ENCODE peak calls at places on chromosomes 7 and 10, in five cellular contexts. Q is tibial nerve, C is endothelial cell of umbilical vein, T is right cardiac atrium, W is heart right ventricle. P is an unnamed sample.

GRCh38 chr7:70703785-70704184 is 428.2 kb upstream of the GALNT17 start:
- DNase-seq in Q (no peak), C (no peak), T (no peak), W (no peak), P (no peak)

GRCh38 chr10:15237351-15237750 is 68.9 kb upstream of the NMT2 start:
- DNase-seq in Q (peak; percentile 12), C (peak; percentile 42), T (peak; percentile 68), W (peak; percentile 15), P (peak; percentile 76)

GRCh38 chr7:128893251-128894100 is 17.0 kb downstream of the KCP start:
- DNase-seq in Q (no peak), C (no peak), T (peak; percentile 12), W (no peak), P (no peak)

GRCh38 chr7:50349963-50350944 is 45.7 kb downstream of the IKZF1 start:
- DNase-seq in Q (no peak), C (no peak), T (no peak), W (no peak), P (no peak)

GRCh38 chr7:142918901-142919300 is 14.6 kb downstream of the TRPV5 start:
- DNase-seq in Q (no peak), C (no peak), T (no peak), W (no peak), P (no peak)

GRCh38 chr10:105269011-105269410 is 627.9 kb downstream of the SORCS3 start:
- DNase-seq in Q (no peak), C (no peak), T (no peak), W (no peak), P (no peak)

GRCh38 chr7:105178177-105178576 is 164.2 kb downstream of the KMT2E start:
- DNase-seq in Q (no peak), C (peak; percentile 26), T (no peak), W (no peak), P (no peak)

GRCh38 chr10:21724020-21724589 is 190.1 kb downstream of the MLLT10 start:
- DNase-seq in Q (no peak), C (no peak), T (no peak), W (no peak), P (no peak)

GRCh38 chr7:100398239-100398638 is 25.0 kb downstream of the PILRA start:
- DNase-seq in Q (no peak), C (no peak), T (no peak), W (no peak), P (no peak)

GRCh38 chr10:21318768-21319167 is 206.7 kb downstream of the SKIDA1 start:
- DNase-seq in Q (peak; percentile 28), C (no peak), T (peak; percentile 25), W (peak; percentile 46), P (no peak)

GRCh38 chr10:10872035-10872673 is 145.5 kb upstream of the CELF2 start:
- DNase-seq in Q (peak; percentile 34), C (peak; percentile 99), T (no peak), W (peak; percentile 65), P (peak; percentile 74)

GRCh38 chr10:22317121-22317370 is 858 bp downstream of the COMMD3 start:
- DNase-seq in Q (no peak), C (no peak), T (no peak), W (no peak), P (no peak)

GRCh38 chr7:152430857-152431256 is 4.9 kb downstream of the KMT2C start:
- DNase-seq in Q (no peak), C (no peak), T (no peak), W (no peak), P (no peak)

GRCh38 chr7:128268233-128268632 is 27.2 kb downstream of the LEP start:
- DNase-seq in Q (no peak), C (no peak), T (no peak), W (no peak), P (no peak)

GRCh38 chr10:10831085-10831484 is 186.6 kb upstream of the CELF2 start:
- DNase-seq in Q (peak; percentile 25), C (peak; percentile 96), T (peak; percentile 65), W (no peak), P (peak; percentile 94)

GRCh38 chr10:114825513-114826253 is 4.1 kb downstream of the FHIP2A start:
- DNase-seq in Q (no peak), C (peak; percentile 64), T (no peak), W (no peak), P (no peak)
- H3K4me3 ChIP-seq in Q (no peak overlapping the region), C (no peak overlapping the region), T (no peak overlapping the region), W (no peak overlapping the region), P (no peak overlapping the region)

DNA sequence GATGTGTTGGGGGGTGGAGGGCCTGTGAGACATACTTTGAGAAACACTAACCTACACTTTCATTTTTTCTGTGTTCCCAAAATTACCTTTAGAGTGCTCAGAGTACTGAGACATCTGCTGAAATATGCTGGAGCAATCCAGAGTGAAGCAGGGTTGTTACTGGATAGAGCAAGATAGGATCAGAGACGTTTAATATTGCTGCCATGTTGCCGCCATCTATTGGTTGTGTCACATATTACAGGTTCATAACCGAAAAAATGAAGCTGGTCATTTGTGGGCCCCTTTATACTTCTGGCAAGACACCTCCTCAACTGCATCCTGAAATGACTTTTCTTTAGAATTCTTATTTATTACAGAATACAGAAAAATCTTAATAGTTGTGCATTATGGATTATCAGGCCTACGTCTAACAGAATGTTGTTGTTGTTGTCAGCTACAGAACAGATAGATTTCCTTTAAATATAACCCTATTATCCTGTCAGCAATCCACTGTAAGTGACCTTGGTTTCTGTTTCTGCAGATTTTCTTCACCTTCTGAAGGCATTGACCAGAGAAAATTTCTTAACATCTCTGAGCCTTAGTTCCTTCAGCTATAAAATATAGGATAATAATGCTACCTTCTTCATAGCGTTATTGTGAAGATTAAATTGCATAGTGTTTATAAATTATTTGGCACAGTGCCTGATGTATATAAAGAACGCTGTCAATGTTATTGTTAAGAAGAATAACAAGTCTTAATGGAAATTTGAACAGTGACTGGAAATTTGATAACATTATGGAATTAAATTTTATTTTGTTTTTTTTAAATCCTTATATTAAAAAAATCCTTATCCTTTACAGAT is 16.2 kb upstream of the DLD start:
- DNase-seq in Q (peak; percentile 73), C (peak; percentile 77), T (no peak), W (peak; percentile 38), P (no peak)
- H3K27ac ChIP-seq in Q (no peak overlapping the region), C (no peak overlapping the region), T (no peak overlapping the region), W (no peak overlapping the region), P (no peak overlapping the region)

DNA sequence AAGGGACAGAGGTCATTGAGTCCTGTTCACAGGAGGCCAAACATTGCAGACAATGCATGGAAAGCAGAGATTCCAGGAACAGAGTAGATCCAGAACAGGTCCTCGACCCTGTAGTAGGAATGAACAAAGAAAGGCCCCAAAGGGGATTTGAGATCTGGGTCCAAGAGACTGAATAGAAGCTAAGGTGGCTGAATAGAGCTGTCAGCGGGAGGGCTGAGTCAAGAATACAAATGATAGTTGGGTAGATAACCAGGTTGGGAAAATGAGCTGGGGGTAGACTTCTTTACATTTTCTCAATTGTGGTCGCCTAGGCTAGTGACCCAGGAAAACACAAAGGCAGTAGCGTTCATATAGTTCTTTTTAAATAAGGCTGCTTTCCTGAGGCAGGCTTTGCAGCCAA is 103.4 kb upstream of the ELMO1 start:
- DNase-seq in Q (no peak), C (no peak), T (no peak), W (no peak), P (no peak)
- H3K4me3 ChIP-seq in Q (no peak overlapping the region), C (no peak overlapping the region), T (no peak overlapping the region), W (no peak overlapping the region), P (no peak overlapping the region)

GRCh38 chr7:151351027-151351426 is 9.4 kb downstream of the NUB1 start:
- DNase-seq in Q (no peak), C (no peak), T (no peak), W (no peak), P (peak; percentile 7)

GRCh38 chr7:151352512-151352911 is 10.9 kb downstream of the NUB1 start:
- DNase-seq in Q (no peak), C (no peak), T (no peak), W (no peak), P (no peak)

GRCh38 chr7:151349507-151349853 is 7.9 kb downstream of the NUB1 start:
- DNase-seq in Q (no peak), C (no peak), T (no peak), W (no peak), P (no peak)

GRCh38 chr7:151348970-151349369 is 7.4 kb downstream of the NUB1 start:
- DNase-seq in Q (no peak), C (no peak), T (no peak), W (no peak), P (no peak)

GRCh38 chr7:151351967-151352366 is 10.4 kb downstream of the NUB1 start:
- DNase-seq in Q (no peak), C (no peak), T (no peak), W (no peak), P (no peak)
- H3K27ac ChIP-seq in Q (no peak overlapping the region), C (no peak overlapping the region), T (no peak overlapping the region), W (no peak overlapping the region), P (no peak overlapping the region)

GRCh38 chr10:132961-133898 is 2.0 kb upstream of the ZMYND11 start:
- DNase-seq in Q (no peak), C (peak; percentile 45), T (no peak), W (no peak), P (no peak)
- H3K4me3 ChIP-seq in Q (peak overlapping the region; percentile 80), C (no peak overlapping the region), T (peak overlapping the region; percentile 56), W (peak overlapping the region; percentile 92), P (no peak overlapping the region)

GRCh38 chr7:3412871-3413270 is 111.8 kb downstream of the SDK1 start:
- DNase-seq in Q (no peak), C (no peak), T (no peak), W (no peak), P (no peak)

GRCh38 chr7:3404490-3404889 is 103.4 kb downstream of the SDK1 start:
- DNase-seq in Q (no peak), C (peak; percentile 35), T (no peak), W (no peak), P (no peak)

GRCh38 chr7:3408814-3409595 is 108.0 kb downstream of the SDK1 start:
- DNase-seq in Q (no peak), C (no peak), T (no peak), W (no peak), P (no peak)
- H3K27ac ChIP-seq in Q (no peak overlapping the region), C (no peak overlapping the region), T (no peak overlapping the region), W (no peak overlapping the region), P (no peak overlapping the region)